ENCODE peak calls at places on chromosomes 13 and 19, in seven cellular contexts. J is stimulated activated CD8-positive, alpha-beta memory T cell treated with anti-CD3 and anti-CD28 coated beads, Interleukin-15, amount 100 ng/mL, for 4 hours; Y is neural progenitor cell; Q is central memory CD4-positive, alpha-beta T cell; Z is stimulated activated CD4-positive, alpha-beta T cell treated with anti-CD3 and anti-CD28 coated beads, Interleukin-1b, Interleukin-23, amount 100 ng/mL, for 24 hours; L is dorsolateral prefrontal cortex; X is HAP-1. K is an unnamed sample.

GRCh38 chr13:32902898-32903297 is 113.3 kb upstream of the KL start:
- DNase-seq in J (no peak), Y (peak; percentile 18), Q (no peak), Z (no peak), L (no peak), X (no peak), K (peak; percentile 93)

GRCh38 chr13:111115841-111116500 is 861 bp downstream of the ARHGEF7 start:
- DNase-seq in J (no peak), Y (peak; percentile 75), Q (no peak), Z (no peak), L (no peak), X (no peak), K (no peak)

GRCh38 chr13:78569029-78569428 is 34.3 kb downstream of the POU4F1 start:
- DNase-seq in J (no peak), Y (no peak), Q (no peak), Z (no peak), L (no peak), X (no peak), K (no peak)

GRCh38 chr13:99796175-99796819 is 175.3 kb downstream of the ZIC5 start:
- DNase-seq in J (no peak), Y (peak; percentile 89), Q (no peak), Z (no peak), L (no peak), X (peak; percentile 15), K (no peak)

GRCh38 chr19:18280247-18281081 is 958 bp downstream of the JUND start:
- DNase-seq in J (peak; percentile 63), Y (peak; percentile 81), Q (peak; percentile 84), Z (peak; percentile 60), L (peak; percentile 69), X (peak; percentile 8), K (peak; percentile 90)

GRCh38 chr19:798415-799075 is 1.3 kb downstream of the PTBP1 start:
- DNase-seq in J (no peak), Y (peak; percentile 41), Q (no peak), Z (no peak), L (no peak), X (no peak), K (peak; percentile 52)

GRCh38 chr13:34340534-34340933 is 522.6 kb downstream of the RFC3 start:
- DNase-seq in J (no peak), Y (no peak), Q (no peak), Z (no peak), L (no peak), X (no peak), K (no peak)

GRCh38 chr13:73201601-73202000 is 142.8 kb downstream of the KLF5 start:
- DNase-seq in J (no peak), Y (no peak), Q (no peak), Z (no peak), L (no peak), X (no peak), K (no peak)

GRCh38 chr19:42076375-42076944 is 494 bp downstream of the ZNF574 start:
- DNase-seq in J (no peak), Y (no peak), Q (no peak), Z (no peak), L (no peak), X (no peak), K (peak; percentile 85)

GRCh38 chr13:99486996-99487395 is 14.3 kb upstream of the TM9SF2 start:
- DNase-seq in J (no peak), Y (no peak), Q (no peak), Z (no peak), L (no peak), X (no peak), K (no peak)

GRCh38 chr19:45528149-45528743 is 21.0 kb downstream of the VASP start:
- DNase-seq in J (no peak), Y (peak; percentile 73), Q (no peak), Z (no peak), L (no peak), X (no peak), K (no peak)

GRCh38 chr13:104483631-104484030 is 1417.4 kb upstream of the SLC10A2 start:
- DNase-seq in J (no peak), Y (no peak), Q (no peak), Z (no peak), L (no peak), X (no peak), K (no peak)

GRCh38 chr19:44848036-44848804 is 2.1 kb downstream of the NECTIN2 start:
- DNase-seq in J (no peak), Y (peak; percentile 67), Q (no peak), Z (no peak), L (no peak), X (no peak), K (peak; percentile 61)

GRCh38 chr19:40598121-40598917 is 2.9 kb upstream of the LTBP4 start:
- DNase-seq in J (peak; percentile 59), Y (peak; percentile 96), Q (peak; percentile 75), Z (peak; percentile 74), L (peak; percentile 88), X (peak; percentile 86), K (peak; percentile 97)

GRCh38 chr13:49821216-49821820 is 28.8 kb upstream of the KPNA3 start:
- DNase-seq in J (no peak), Y (no peak), Q (no peak), Z (no peak), L (no peak), X (no peak), K (no peak)

GRCh38 chr13:99357149-99357596 is 50.0 kb upstream of the GPR183 start:
- DNase-seq in J (no peak), Y (no peak), Q (peak; percentile 62), Z (no peak), L (no peak), X (no peak), K (no peak)

GRCh38 chr19:33294058-33294798 is 8.1 kb downstream of the CEBPA start:
- DNase-seq in J (no peak), Y (no peak), Q (no peak), Z (no peak), L (no peak), X (no peak), K (no peak)

GRCh38 chr19:55526216-55527196 is 10.4 kb downstream of the SBK2 start:
- DNase-seq in J (no peak), Y (no peak), Q (no peak), Z (no peak), L (no peak), X (no peak), K (peak; percentile 71)

GRCh38 chr13:28324181-28324789 is 170.6 kb downstream of the FLT1 start:
- DNase-seq in J (peak; percentile 13), Y (peak; percentile 84), Q (peak; percentile 30), Z (peak; percentile 29), L (no peak), X (peak; percentile 76), K (no peak)

GRCh38 chr19:15788594-15789270 is 1.3 kb downstream of the OR10H5 start:
- DNase-seq in J (no peak), Y (no peak), Q (no peak), Z (no peak), L (no peak), X (no peak), K (no peak)

GRCh38 chr13:44380404-44381165 is 7.0 kb downstream of the SERP2 start:
- DNase-seq in J (no peak), Y (no peak), Q (no peak), Z (no peak), L (no peak), X (no peak), K (no peak)

GRCh38 chr13:42524487-42525034 is 49.4 kb upstream of the TNFSF11 start:
- DNase-seq in J (no peak), Y (no peak), Q (no peak), Z (no peak), L (no peak), X (no peak), K (no peak)

GRCh38 chr19:2491130-2491801 is 15.3 kb downstream of the GADD45B start:
- DNase-seq in J (no peak), Y (no peak), Q (no peak), Z (no peak), L (no peak), X (no peak), K (no peak)

GRCh38 chr13:112831801-112832200 is 137.2 kb upstream of the MCF2L start:
- DNase-seq in J (no peak), Y (no peak), Q (no peak), Z (no peak), L (no peak), X (no peak), K (no peak)